ENCODE peak calls at places on chromosome 10, in five cellular contexts. N is NB4; R is AG09309; S is CD8-positive, alpha-beta T cell; H is pancreas. T is an unnamed sample.

GRCh38 chr10:72802291-72803118 is 91.0 kb upstream of the OIT3 start:
- DNase-seq in H (no peak), R (no peak), N (no peak), S (no peak), T (no peak)

GRCh38 chr10:36256905-36257304 is 614.8 kb upstream of the FZD8 start:
- DNase-seq in R (peak; percentile 73), S (no peak), H (no peak), N (no peak), T (no peak)

GRCh38 chr10:91493313-91493712 is 83.2 kb downstream of the HECTD2 start:
- DNase-seq in H (no peak), S (no peak), N (peak; percentile 25), R (peak; percentile 24), T (no peak)

GRCh38 chr10:129552119-129552518 is 85.1 kb downstream of the MGMT start:
- DNase-seq in R (no peak), S (no peak), N (no peak), H (no peak), T (no peak)

GRCh38 chr10:110032801-110033723 is 25.3 kb downstream of the ADD3 start:
- DNase-seq in N (no peak), H (peak; percentile 40), R (no peak), S (no peak), T (no peak)

GRCh38 chr10:73586583-73586984 is 4.6 kb downstream of the USP54 start:
- DNase-seq in N (peak; percentile 72), S (no peak), H (peak; percentile 49), R (peak; percentile 82), T (peak; percentile 89)

GRCh38 chr10:132521041-132521465 is 16.5 kb upstream of the INPP5A start:
- DNase-seq in H (no peak), S (no peak), R (no peak), N (no peak), T (no peak)

GRCh38 chr10:133085251-133086125 is 2.2 kb upstream of the ADGRA1 start:
- DNase-seq in H (no peak), N (no peak), S (no peak), R (no peak), T (no peak)

GRCh38 chr10:33087142-33087541 is 129.1 kb upstream of the ITGB1 start:
- DNase-seq in N (peak; percentile 16), H (no peak), S (no peak), R (no peak), T (no peak)

GRCh38 chr10:35126530-35127288 is at the start of gene CREM:
- DNase-seq in N (peak; percentile 93), S (peak; percentile 100), H (peak; percentile 99), R (peak; percentile 83), T (peak; percentile 65)

GRCh38 chr10:34049887-34050286 is 715.4 kb upstream of the NRP1 start:
- DNase-seq in R (no peak), H (no peak), S (no peak), N (no peak), T (peak; percentile 17)

GRCh38 chr10:97086530-97086929 is 99.2 kb downstream of the SLIT1 start:
- DNase-seq in N (no peak), R (no peak), S (no peak), H (no peak), T (no peak)

GRCh38 chr10:123270221-123270620 is 116.0 kb downstream of the BUB3 start:
- DNase-seq in N (peak; percentile 12), R (peak; percentile 37), S (no peak), H (no peak), T (peak; percentile 15)

GRCh38 chr10:51092402-51092801 is 18.1 kb downstream of the PRKG1 start:
- DNase-seq in N (no peak), H (peak; percentile 46), R (no peak), S (no peak), T (no peak)

GRCh38 chr10:126844406-126844805 is 60.8 kb upstream of the DOCK1 start:
- DNase-seq in S (no peak), H (no peak), R (no peak), N (no peak), T (no peak)

GRCh38 chr10:538895-539294 is 150.6 kb downstream of the DIP2C start:
- DNase-seq in N (no peak), S (no peak), R (no peak), H (no peak), T (no peak)

GRCh38 chr10:132939378-132939955 is 2.9 kb downstream of the CFAP46 start:
- DNase-seq in N (no peak), R (no peak), S (no peak), H (no peak), T (no peak)

GRCh38 chr10:93980486-93980885 is 13.2 kb upstream of the PLCE1 start:
- DNase-seq in H (no peak), R (no peak), S (no peak), N (no peak), T (no peak)

GRCh38 chr10:49634053-49634660 is 20.3 kb downstream of the CHAT start:
- DNase-seq in S (no peak), R (no peak), N (no peak), H (no peak), T (no peak)

GRCh38 chr10:3737811-3738311 is 47.1 kb downstream of the KLF6 start:
- DNase-seq in N (no peak), S (no peak), H (no peak), R (no peak), T (no peak)

GRCh38 chr10:32374605-32375004 is 27.6 kb upstream of the EPC1 start:
- DNase-seq in S (no peak), R (no peak), N (no peak), H (no peak), T (no peak)

GRCh38 chr10:18689498-18689897 is 30.3 kb downstream of the ARL5B start:
- DNase-seq in H (no peak), S (no peak), R (no peak), N (peak; percentile 14), T (no peak)

GRCh38 chr10:86729677-86730076 is 26.7 kb upstream of the BMPR1A start:
- DNase-seq in R (no peak), N (no peak), S (no peak), H (no peak), T (no peak)

GRCh38 chr10:28906440-28906839 is 229.1 kb downstream of the BAMBI start:
- DNase-seq in R (no peak), H (no peak), N (no peak), S (no peak), T (no peak)

DNA sequence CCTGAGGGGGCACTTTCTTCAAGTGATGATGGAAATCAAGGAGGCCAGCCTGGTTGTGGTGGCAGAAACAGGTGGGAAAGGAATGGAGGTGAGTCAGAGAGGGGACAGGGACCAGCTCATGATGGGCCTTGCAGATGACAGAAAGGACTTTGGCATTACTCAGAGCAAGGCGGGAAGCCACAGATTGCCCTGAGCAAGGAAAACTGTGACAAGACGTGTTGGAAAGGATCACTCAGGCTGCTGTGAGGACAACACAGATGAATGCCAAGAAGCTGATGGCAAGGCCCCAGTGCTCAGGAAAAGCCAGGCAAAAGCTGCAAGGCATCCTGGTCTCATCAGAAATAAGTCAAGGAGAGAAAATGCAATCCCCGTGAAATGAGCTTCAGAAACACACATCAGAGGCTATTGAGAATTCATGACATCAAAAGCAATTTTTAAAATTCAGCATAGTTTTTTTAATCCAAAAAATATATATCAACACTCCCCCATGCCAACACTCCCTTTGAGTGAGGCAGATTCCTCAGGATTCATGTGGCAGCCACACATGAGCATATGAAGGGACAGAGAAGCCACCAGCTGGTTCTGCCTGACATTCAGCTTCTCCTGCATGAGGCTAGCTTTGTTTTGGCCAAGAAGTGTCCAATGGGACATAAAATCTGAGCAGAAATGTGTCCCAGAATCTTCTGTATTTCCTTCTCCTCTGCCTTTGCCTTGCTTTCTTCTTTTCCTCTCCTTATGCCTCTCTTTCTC is 244.5 kb upstream of the MYO3A start:
- DNase-seq in S (no peak), R (no peak), N (no peak), H (no peak), T (no peak)
- H3K4me3 ChIP-seq in S (no peak overlapping the region), R (no peak overlapping the region), N (no peak overlapping the region), H (no peak overlapping the region), T (no peak overlapping the region)

DNA sequence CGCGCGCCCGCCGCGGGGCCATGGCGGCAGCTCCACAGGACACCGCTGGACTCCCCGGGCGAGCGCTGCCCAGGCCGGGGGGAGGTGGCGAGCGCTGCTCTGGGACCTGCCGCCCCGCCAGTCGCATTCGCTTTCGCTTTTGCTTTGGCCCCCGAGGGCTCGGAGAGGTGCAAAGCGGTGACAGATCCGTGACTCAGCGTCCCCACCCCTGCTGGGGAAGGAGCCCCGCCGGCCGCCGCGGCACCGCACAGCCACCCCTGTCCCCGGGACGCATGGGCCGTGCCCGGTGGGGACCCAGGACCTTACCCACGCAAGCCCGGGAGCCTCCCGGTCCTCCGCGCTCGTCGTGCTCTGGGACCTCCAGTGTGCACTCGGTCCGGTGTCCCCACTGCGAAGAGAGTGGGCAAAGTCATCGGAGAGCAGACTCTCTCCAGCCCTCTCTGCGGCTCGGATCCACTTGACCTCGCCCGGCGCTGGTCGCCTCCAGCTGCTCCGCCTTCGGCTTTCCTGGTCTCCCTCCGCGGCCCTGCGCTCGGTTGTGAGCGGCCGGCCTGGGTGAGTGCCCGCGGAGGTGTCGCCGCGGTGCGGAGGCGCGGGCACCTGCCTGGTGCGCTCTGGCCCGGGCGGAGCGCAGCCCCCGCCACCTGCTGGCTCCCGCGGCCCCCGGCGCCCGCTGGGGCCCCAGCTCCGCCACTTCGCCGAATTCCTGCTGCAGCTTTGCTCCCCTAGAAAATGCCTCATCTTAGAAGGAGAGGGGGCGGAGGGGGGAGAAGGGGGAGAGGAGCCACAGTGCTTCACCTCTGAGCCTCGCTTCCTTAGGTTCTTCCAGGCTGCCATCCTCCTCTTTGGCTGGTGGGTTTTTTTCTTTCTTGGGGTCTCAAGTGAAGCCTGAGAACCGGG is at the start of gene IL15RA:
- DNase-seq in H (peak; percentile 80), N (peak; percentile 86), R (no peak), S (peak; percentile 73), T (no peak)
- TF ChIP-seq CTCF in H (no peak), N (no peak), R (no peak), S (no peak), T (no peak)

GRCh38 chr10:78650122-78650521 is 418.6 kb upstream of the ZMIZ1 start:
- DNase-seq in H (no peak), S (no peak), N (no peak), R (no peak), T (no peak)

GRCh38 chr10:78648256-78648860 is 420.4 kb upstream of the ZMIZ1 start:
- DNase-seq in S (no peak), R (no peak), H (no peak), N (no peak), T (no peak)

GRCh38 chr10:78653555-78653954 is 415.2 kb upstream of the ZMIZ1 start:
- DNase-seq in N (no peak), R (no peak), S (no peak), H (no peak), T (no peak)

GRCh38 chr10:78651287-78651686 is 417.5 kb upstream of the ZMIZ1 start:
- DNase-seq in R (no peak), S (no peak), H (no peak), N (no peak), T (no peak)

GRCh38 chr10:78649429-78649828 is 419.3 kb upstream of the ZMIZ1 start:
- DNase-seq in S (no peak), N (no peak), H (no peak), R (no peak), T (no peak)
- H3K4me3 ChIP-seq in S (no peak overlapping the region), N (no peak overlapping the region), H (no peak overlapping the region), R (no peak overlapping the region), T (no peak overlapping the region)

GRCh38 chr10:46325021-46325420 is 38.2 kb downstream of the ANTXRL start:
- DNase-seq in H (no peak), N (peak; percentile 41), R (no peak), S (no peak), T (no peak)
- TF ChIP-seq CTCF in H (no peak), N (peak; percentile 62), R (peak; percentile 50), S (no peak), T (peak; percentile 57)